ENCODE peak calls at places on chromosomes 16 and 17, in nine cellular contexts. R is OCI-LY7, P is mesenchymal stem cell, S is tibial artery, J is left lung, X is IMR-90, Z is iPS DF 6.9, F is pancreas, B is ascending aorta. V is an unnamed sample.

GRCh38 chr17:17780941-17781590 is 55.7 kb downstream of the SREBF1 start:
- DNase-seq in R (no peak), P (peak; percentile 84), S (peak; percentile 81), J (no peak), X (peak; percentile 65), Z (no peak), F (no peak), B (peak; percentile 68), V (peak; percentile 91)

GRCh38 chr17:2697611-2698162 is 13.9 kb downstream of the CLUH start:
- DNase-seq in R (no peak), P (no peak), S (peak; percentile 57), J (peak; percentile 77), X (no peak), Z (no peak), F (no peak), B (peak; percentile 60), V (no peak)

GRCh38 chr17:58783380-58783779 is 27.7 kb downstream of the PPM1E start:
- DNase-seq in R (no peak), P (no peak), S (no peak), J (no peak), X (no peak), Z (no peak), F (no peak), B (no peak), V (peak; percentile 7)

GRCh38 chr17:74994440-74994839 is 7.0 kb downstream of the CDR2L start:
- DNase-seq in R (no peak), P (peak; percentile 17), S (no peak), J (no peak), X (peak; percentile 70), Z (no peak), F (no peak), B (no peak), V (no peak)

GRCh38 chr16:2514333-2515179 is 804 bp downstream of the ATP6V0C start:
- DNase-seq in R (peak; percentile 38), P (no peak), S (no peak), J (peak; percentile 88), X (no peak), Z (no peak), F (no peak), B (no peak), V (no peak)

GRCh38 chr17:74512624-74513084 is 18.6 kb downstream of the CD300LB start:
- DNase-seq in R (no peak), P (no peak), S (no peak), J (no peak), X (no peak), Z (no peak), F (no peak), B (no peak), V (no peak)

GRCh38 chr17:57032343-57032742 is 52.7 kb upstream of the AKAP1 start:
- DNase-seq in R (no peak), P (no peak), S (peak; percentile 80), J (no peak), X (no peak), Z (no peak), F (no peak), B (peak; percentile 71), V (no peak)

GRCh38 chr17:46127524-46127923 is 65.7 kb downstream of the KANSL1 start:
- DNase-seq in R (no peak), P (no peak), S (no peak), J (no peak), X (no peak), Z (no peak), F (no peak), B (no peak), V (no peak)

GRCh38 chr17:65278050-65278819 is 141.1 kb downstream of the RGS9 start:
- DNase-seq in R (peak; percentile 6), P (peak; percentile 65), S (no peak), J (no peak), X (peak; percentile 62), Z (no peak), F (no peak), B (peak; percentile 63), V (peak; percentile 78)

GRCh38 chr16:55672471-55672870 is 16.7 kb downstream of the SLC6A2 start:
- DNase-seq in R (no peak), P (no peak), S (peak; percentile 23), J (no peak), X (no peak), Z (no peak), F (no peak), B (no peak), V (no peak)

GRCh38 chr16:31351937-31352315 is 3.0 kb upstream of the ITGAX start:
- DNase-seq in R (no peak), P (no peak), S (no peak), J (peak; percentile 89), X (no peak), Z (no peak), F (peak; percentile 36), B (no peak), V (no peak)

GRCh38 chr16:30949655-30950515 is 1.0 kb downstream of the ORAI3 start:
- DNase-seq in R (peak; percentile 57), P (peak; percentile 92), S (peak; percentile 93), J (peak; percentile 86), X (peak; percentile 80), Z (no peak), F (peak; percentile 74), B (peak; percentile 91), V (no peak)

GRCh38 chr17:81519284-81520020 is 6.9 kb upstream of the ACTG1 start:
- DNase-seq in R (peak; percentile 78), P (no peak), S (peak; percentile 73), J (peak; percentile 93), X (no peak), Z (no peak), F (peak; percentile 74), B (peak; percentile 77), V (no peak)

GRCh38 chr17:44987194-44987882 is 19.2 kb upstream of the C1QL1 start:
- DNase-seq in R (no peak), P (no peak), S (no peak), J (no peak), X (no peak), Z (no peak), F (no peak), B (no peak), V (peak; percentile 60)

GRCh38 chr17:64278614-64279013 is 15.6 kb upstream of the TEX2 start:
- DNase-seq in R (peak; percentile 36), P (peak; percentile 38), S (no peak), J (no peak), X (peak; percentile 71), Z (no peak), F (no peak), B (no peak), V (no peak)

GRCh38 chr17:73338566-73339247 is 26.9 kb upstream of the CDC42EP4 start:
- DNase-seq in R (no peak), P (no peak), S (no peak), J (peak; percentile 47), X (no peak), Z (no peak), F (no peak), B (no peak), V (no peak)
- H3K4me1 ChIP-seq in R (no peaks in the 10 kb centered on the region), P (peaks cover 30% of the 10 kb centered on the region), S (peaks cover 40% of the 10 kb centered on the region), J (peaks cover 7% of the 10 kb centered on the region), X (peaks cover 48% of the 10 kb centered on the region), Z (peaks cover 10% of the 10 kb centered on the region), F (no peaks in the 10 kb centered on the region), B (peaks cover 3% of the 10 kb centered on the region), V (peaks cover 24% of the 10 kb centered on the region)

GRCh38 chr16:48602357-48603014 is 7.5 kb downstream of the N4BP1 start:
- DNase-seq in R (no peak), P (no peak), S (no peak), J (no peak), X (no peak), Z (no peak), F (no peak), B (no peak), V (no peak)
- H3K4me1 ChIP-seq in R (peaks cover 6% of the 10 kb centered on the region), P (peaks cover 10% of the 10 kb centered on the region), S (peaks cover 58% of the 10 kb centered on the region), J (peaks cover 58% of the 10 kb centered on the region), X (peaks cover 18% of the 10 kb centered on the region), Z (peaks cover 6% of the 10 kb centered on the region), F (peaks cover 15% of the 10 kb centered on the region), B (peaks cover 2% of the 10 kb centered on the region), V (no peaks in the 10 kb centered on the region)

GRCh38 chr17:40099627-40100418 is 566 bp downstream of the NR1D1 start:
- DNase-seq in R (no peak), P (no peak), S (peak; percentile 75), J (no peak), X (no peak), Z (no peak), F (no peak), B (no peak), V (no peak)
- H3K4me1 ChIP-seq in R (peaks cover 53% of the 10 kb centered on the region), P (peaks cover 23% of the 10 kb centered on the region), S (peaks cover 72% of the 10 kb centered on the region), J (peaks cover 43% of the 10 kb centered on the region), X (peaks cover 22% of the 10 kb centered on the region), Z (peaks cover 18% of the 10 kb centered on the region), F (peaks cover 41% of the 10 kb centered on the region), B (peaks cover 28% of the 10 kb centered on the region), V (peaks cover 24% of the 10 kb centered on the region)

GRCh38 chr16:85618509-85618908 is 5.4 kb downstream of the GSE1 start:
- DNase-seq in R (no peak), P (no peak), S (no peak), J (no peak), X (no peak), Z (no peak), F (no peak), B (no peak), V (no peak)
- H3K4me1 ChIP-seq in R (peaks cover 37% of the 10 kb centered on the region), P (peaks cover 35% of the 10 kb centered on the region), S (peaks cover 46% of the 10 kb centered on the region), J (peaks cover 38% of the 10 kb centered on the region), X (peaks cover 8% of the 10 kb centered on the region), Z (peaks cover 7% of the 10 kb centered on the region), F (peaks cover 32% of the 10 kb centered on the region), B (no peaks in the 10 kb centered on the region), V (peaks cover 50% of the 10 kb centered on the region)